ENCODE peak calls at places on chromosome 5, in four cellular contexts. X, Q, G and C are unnamed samples.

GRCh38 chr5:140258016-140258415 is 44.9 kb downstream of the PFDN1 start:
- DNase-seq in X (no peak), Q (no peak), G (no peak), C (no peak)

GRCh38 chr5:150522504-150523464 is 14.9 kb downstream of the NDST1 start:
- DNase-seq in G (no peak), Q (no peak), X (peak; percentile 73), C (no peak)

GRCh38 chr5:135835766-135836165 is 1.3 kb downstream of the SLC25A48 start:
- DNase-seq in G (no peak), Q (no peak), X (no peak), C (peak; percentile 60)

GRCh38 chr5:93421987-93422391 is 159.0 kb downstream of the NR2F1-AS1 start:
- DNase-seq in Q (no peak), G (peak; percentile 12), X (no peak), C (no peak)

GRCh38 chr5:117455236-117456233 is 880.9 kb upstream of the SEMA6A start:
- DNase-seq in G (no peak), X (peak; percentile 43), Q (no peak), C (peak; percentile 56)

GRCh38 chr5:79798892-79799590 is 109.4 kb downstream of the CMYA5 start:
- DNase-seq in X (no peak), Q (no peak), G (no peak), C (no peak)

GRCh38 chr5:159581502-159582249 is 251.4 kb upstream of the IL12B start:
- DNase-seq in Q (peak; percentile 67), X (no peak), G (no peak), C (no peak)

GRCh38 chr5:134465856-134466240 is 54.2 kb upstream of the CDKN2AIPNL start:
- DNase-seq in G (peak; percentile 94), Q (peak; percentile 36), X (peak; percentile 89), C (peak; percentile 91)

GRCh38 chr5:173029499-173029921 is 26.6 kb upstream of the CREBRF start:
- DNase-seq in X (no peak), G (peak; percentile 76), Q (no peak), C (no peak)

GRCh38 chr5:64074533-64074932 is 91.1 kb upstream of the RNF180 start:
- DNase-seq in G (peak; percentile 46), Q (no peak), X (no peak), C (no peak)

GRCh38 chr5:125870271-125870670 is 552.9 kb upstream of the GRAMD2B start:
- DNase-seq in Q (no peak), G (no peak), X (no peak), C (no peak)

GRCh38 chr5:126446498-126447224 is 23.5 kb downstream of the GRAMD2B start:
- DNase-seq in X (no peak), G (no peak), Q (peak; percentile 80), C (no peak)

GRCh38 chr5:131224387-131225191 is 39.3 kb upstream of the CDC42SE2 start:
- DNase-seq in Q (no peak), G (no peak), X (peak; percentile 51), C (no peak)

GRCh38 chr5:179166171-179166885 is 106.2 kb downstream of the ZNF354C start:
- DNase-seq in G (no peak), X (peak; percentile 46), Q (no peak), C (no peak)

GRCh38 chr5:179268966-179269693 is 76.1 kb downstream of the ADAMTS2 start:
- DNase-seq in X (no peak), G (no peak), Q (no peak), C (peak; percentile 35)

DNA sequence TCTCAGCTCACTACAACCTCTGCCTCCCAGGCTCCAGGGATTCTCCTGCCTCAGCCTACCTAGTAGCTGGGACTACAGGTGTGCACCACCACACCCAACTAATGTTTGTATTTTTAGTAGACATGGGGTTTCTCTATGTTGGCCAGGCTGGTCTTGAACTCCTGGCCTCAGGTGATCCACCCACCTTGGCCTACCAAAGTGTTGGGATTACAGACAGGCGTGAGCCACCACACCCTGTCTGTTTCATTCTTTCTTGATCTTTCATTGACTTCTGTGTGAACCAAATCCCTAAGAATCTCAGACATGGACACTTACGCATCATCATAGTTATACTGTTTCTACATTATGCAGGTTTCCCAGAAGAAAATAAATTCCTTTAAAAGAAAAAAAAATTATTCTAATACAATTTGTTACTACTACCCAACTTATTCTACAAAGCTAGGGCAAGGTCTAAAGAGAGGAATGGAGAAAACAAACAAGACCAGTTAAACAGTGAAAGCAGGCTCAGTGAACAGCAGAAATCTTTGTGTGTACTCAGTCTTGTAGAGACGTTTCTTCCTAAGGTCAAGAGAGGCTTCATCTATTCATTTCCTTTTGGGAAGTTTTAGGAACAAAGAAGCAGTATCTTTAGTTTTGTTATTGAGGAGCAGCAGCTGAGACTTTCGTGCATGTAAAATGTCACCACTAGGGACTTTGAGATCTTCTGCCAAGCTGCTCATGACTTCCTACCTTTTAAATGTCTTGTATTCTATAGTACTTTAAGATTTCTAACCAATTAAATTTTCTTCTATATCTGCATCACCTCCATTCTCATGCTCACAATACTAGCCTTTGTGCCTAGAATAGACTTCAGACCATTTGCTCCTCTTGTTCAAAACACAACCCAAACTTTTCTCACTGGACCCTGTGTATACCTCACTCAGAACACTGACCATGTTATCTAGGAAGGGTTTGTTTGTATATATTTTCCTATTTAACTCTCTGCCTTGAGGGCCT is 5.6 kb upstream of the HMGCR start:
- DNase-seq in X (no peak), Q (no peak), G (no peak), C (no peak)
- TF ChIP-seq CTCF in X (no peak), Q (no peak), G (no peak), C (no peak)

DNA sequence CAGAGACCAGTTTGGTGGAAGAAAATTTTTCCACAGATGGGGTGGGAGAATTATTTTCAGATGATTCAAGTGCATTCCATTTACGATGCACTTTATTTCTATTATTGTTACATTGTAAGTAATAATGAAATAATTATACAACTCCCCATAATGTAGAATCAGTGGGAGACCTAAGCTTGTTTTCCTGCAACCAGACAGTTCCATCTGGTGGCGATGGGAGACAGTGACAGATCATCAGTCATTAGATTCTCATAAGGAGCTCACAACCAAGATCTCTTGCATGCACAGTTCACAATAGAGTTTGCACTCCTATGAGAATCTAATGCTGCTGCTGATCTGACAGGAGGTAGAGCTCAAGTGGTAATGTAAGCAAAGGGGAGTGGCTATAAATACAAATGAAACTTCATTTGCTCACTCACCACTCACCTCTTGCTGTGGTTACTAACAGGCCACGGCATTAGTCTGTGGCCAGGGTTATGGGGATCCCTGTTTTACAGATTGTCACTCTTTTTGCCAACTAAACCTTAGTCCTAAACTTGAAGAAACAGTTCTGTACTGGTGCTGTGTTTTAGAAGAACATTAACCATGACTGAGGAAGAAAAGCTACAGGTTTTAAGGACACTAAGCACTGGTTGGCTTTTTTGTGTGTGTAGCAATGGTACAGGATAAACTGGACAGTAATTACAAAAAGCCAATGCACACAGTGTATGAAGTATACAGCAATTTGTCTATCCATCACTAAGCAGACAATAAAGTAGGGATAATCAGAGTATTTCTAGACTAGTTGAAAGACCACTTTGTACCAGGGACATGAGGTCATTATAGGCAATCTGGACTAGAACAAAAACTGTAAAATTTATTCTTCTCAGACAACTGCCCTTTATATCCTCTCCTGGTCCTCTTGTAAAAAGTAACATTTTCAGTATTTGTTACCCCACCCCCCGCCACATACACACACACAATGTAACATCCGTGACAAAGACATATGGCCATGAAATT is 9.9 kb downstream of the TMEM232 start:
- DNase-seq in Q (no peak), X (no peak), G (no peak), C (no peak)
- TF ChIP-seq CTCF in Q (peak; percentile 3), X (no peak), G (no peak), C (peak; percentile 75)

GRCh38 chr5:40841068-40841805 is at the start of gene CARD6:
- DNase-seq in X (no peak), Q (no peak), G (peak; percentile 89), C (no peak)
- TF ChIP-seq CTCF in X (no peak), Q (no peak), G (no peak), C (no peak)

GRCh38 chr5:95554647-95555548 is at the start of the genes ARSK and SKIC3:
- DNase-seq in Q (peak; percentile 98), G (peak; percentile 99), X (peak; percentile 96), C (peak; percentile 97)
- TF ChIP-seq CTCF in Q (peak; percentile 65), G (peak; percentile 45), X (peak; percentile 47), C (peak; percentile 76)

GRCh38 chr5:67272453-67273130 is 76.0 kb upstream of the CD180 start:
- DNase-seq in G (no peak), Q (no peak), X (no peak), C (no peak)
- TF ChIP-seq CTCF in G (no peak), Q (no peak), X (no peak), C (no peak)

DNA sequence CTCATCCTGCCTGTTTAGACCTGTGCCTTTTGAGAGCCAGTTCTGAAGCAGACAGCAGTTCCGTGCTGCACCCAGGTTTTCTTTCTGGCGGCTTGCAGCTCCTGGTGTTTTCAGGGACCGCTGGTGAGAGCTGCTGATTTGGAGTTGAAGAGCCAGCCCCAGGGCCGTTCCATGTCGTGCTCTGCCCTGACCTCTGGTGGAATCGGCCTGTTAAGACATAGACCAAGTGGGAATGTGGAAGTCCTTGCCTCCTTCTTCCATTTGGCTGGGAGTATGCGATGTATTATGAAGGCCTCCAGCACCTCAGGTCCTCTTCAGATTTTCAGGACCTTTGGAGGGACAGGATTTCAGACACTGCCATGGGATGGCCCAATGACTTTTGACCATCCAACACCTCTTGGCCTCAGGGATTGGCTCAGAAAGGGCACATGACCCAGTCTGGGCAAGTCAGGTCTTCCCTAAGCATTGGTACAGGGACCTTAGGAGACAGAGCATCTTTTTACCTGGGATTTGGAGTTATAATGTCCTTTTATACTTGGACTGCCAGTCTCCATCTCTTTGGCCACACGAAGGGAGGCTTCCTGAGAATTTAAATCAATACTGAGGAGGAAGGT is 136.1 kb upstream of the CLINT1 start:
- DNase-seq in Q (no peak), G (peak; percentile 63), X (peak; percentile 69), C (no peak)
- TF ChIP-seq CTCF in Q (peak; percentile 86), G (peak; percentile 79), X (peak; percentile 72), C (peak; percentile 83)

GRCh38 chr5:137727623-137728022 is 8.3 kb downstream of the KLHL3 start:
- DNase-seq in G (peak; percentile 19), X (no peak), Q (no peak), C (no peak)

GRCh38 chr5:137731201-137731600 is 4.7 kb downstream of the KLHL3 start:
- DNase-seq in Q (no peak), G (no peak), X (no peak), C (no peak)

GRCh38 chr5:137730331-137730730 is 5.6 kb downstream of the KLHL3 start:
- DNase-seq in G (no peak), X (no peak), Q (peak; percentile 45), C (no peak)

GRCh38 chr5:137724251-137724650 is 11.6 kb downstream of the KLHL3 start:
- DNase-seq in G (no peak), Q (no peak), X (no peak), C (no peak)

DNA sequence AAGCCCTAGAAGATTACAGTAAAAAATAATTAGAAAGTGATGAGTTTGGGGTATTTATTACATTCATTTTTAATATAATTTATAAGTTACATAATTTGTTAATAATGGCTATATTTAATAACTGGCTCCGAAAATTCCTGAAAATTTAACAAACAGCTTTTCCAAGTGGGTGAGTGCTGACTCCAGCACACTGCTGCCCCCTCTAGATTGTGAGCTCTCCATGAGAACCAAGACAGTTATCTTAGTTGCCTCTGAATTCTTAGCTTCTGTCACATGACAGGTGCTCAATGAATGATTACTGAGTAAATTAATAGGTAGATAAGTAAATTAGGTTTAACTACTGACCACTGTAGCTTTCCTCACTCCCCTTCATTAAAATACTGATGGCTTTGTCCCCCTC is 7.8 kb downstream of the KLHL3 start:
- DNase-seq in X (no peak), G (peak; percentile 43), Q (no peak), C (no peak)
- TF ChIP-seq CTCF in X (no peak), G (peak; percentile 21), Q (no peak), C (peak; percentile 30)